ENCODE peak calls at places on chromosome 15, in ten cellular contexts. V is CD8-positive, alpha-beta T cell; F is cardiac fibroblast; E is WTC11; W is NB4; M is HL-60; O is ovary; R is mucosa of descending colon; S is Panc1; B is IMR-90. Q is an unnamed sample.

GRCh38 chr15:66570327-66570726 is 4.5 kb upstream of the LCTL start:
- DNase-seq in F (no peak), O (no peak), E (no peak), V (no peak), S (no peak), W (no peak), M (no peak), R (no peak), B (no peak), Q (no peak)

GRCh38 chr15:90869601-90870353 is 1.4 kb downstream of the FURIN start:
- DNase-seq in S (no peak), B (peak; percentile 84), O (peak; percentile 42), M (peak; percentile 77), E (peak; percentile 69), F (peak; percentile 94), V (peak; percentile 33), W (peak; percentile 98), R (peak; percentile 55), Q (peak; percentile 60)

GRCh38 chr15:69793783-69794451 is 303.8 kb downstream of the TLE3 start:
- DNase-seq in W (no peak), B (no peak), S (no peak), R (no peak), V (no peak), O (no peak), M (no peak), F (no peak), E (no peak), Q (no peak)

GRCh38 chr15:28917791-28918140 is 32.0 kb downstream of the APBA2 start:
- DNase-seq in E (no peak), V (no peak), M (no peak), B (no peak), W (no peak), R (no peak), S (no peak), O (no peak), F (no peak), Q (no peak)

GRCh38 chr15:48463366-48463880 is 132.2 kb downstream of the DUT start:
- DNase-seq in F (no peak), O (no peak), M (no peak), V (no peak), W (no peak), R (no peak), E (no peak), B (no peak), S (no peak), Q (no peak)

GRCh38 chr15:58229297-58229768 is 91.2 kb downstream of the AQP9 start:
- DNase-seq in B (peak; percentile 21), O (no peak), M (no peak), R (no peak), V (no peak), F (no peak), E (no peak), S (no peak), W (no peak), Q (no peak)

GRCh38 chr15:98842192-98842972 is 165.2 kb downstream of the PGPEP1L start:
- DNase-seq in B (peak; percentile 73), R (no peak), O (no peak), F (no peak), E (no peak), W (no peak), S (no peak), M (no peak), V (no peak), Q (no peak)

GRCh38 chr15:57881361-57881760 is 174.8 kb downstream of the POLR2M start:
- DNase-seq in F (no peak), E (no peak), W (no peak), V (no peak), B (no peak), S (no peak), O (no peak), M (no peak), R (no peak), Q (no peak)

GRCh38 chr15:82298520-82298919 is 35.9 kb downstream of the SAXO2 start:
- DNase-seq in W (no peak), E (no peak), O (no peak), S (no peak), R (peak; percentile 19), B (no peak), V (peak; percentile 58), M (no peak), F (no peak), Q (no peak)

GRCh38 chr15:28017423-28017924 is 81.6 kb downstream of the OCA2 start:
- DNase-seq in E (peak; percentile 31), O (no peak), W (peak; percentile 7), B (no peak), V (no peak), F (no peak), M (no peak), R (no peak), S (no peak), Q (no peak)

GRCh38 chr15:77657629-77658238 is 25.0 kb upstream of the LINGO1 start:
- DNase-seq in W (no peak), M (no peak), O (no peak), B (no peak), F (no peak), R (no peak), V (no peak), S (no peak), E (no peak), Q (no peak)

GRCh38 chr15:77654975-77655374 is 22.3 kb upstream of the LINGO1 start:
- DNase-seq in S (no peak), E (peak; percentile 76), F (no peak), O (no peak), B (no peak), M (peak; percentile 31), W (peak; percentile 40), V (no peak), R (peak; percentile 74), Q (peak; percentile 40)

GRCh38 chr15:77656294-77656693 is 23.6 kb upstream of the LINGO1 start:
- DNase-seq in S (no peak), W (peak; percentile 47), V (no peak), E (no peak), O (no peak), B (no peak), F (no peak), R (no peak), M (peak; percentile 54), Q (no peak)

GRCh38 chr15:77664428-77664827 is 31.7 kb upstream of the LINGO1 start:
- DNase-seq in V (no peak), F (no peak), B (no peak), W (no peak), M (no peak), O (no peak), S (no peak), E (no peak), R (no peak), Q (no peak)

GRCh38 chr15:77659350-77660321 is 26.9 kb upstream of the LINGO1 start:
- DNase-seq in V (no peak), O (peak; percentile 50), F (peak; percentile 63), W (peak; percentile 73), M (peak; percentile 48), B (peak; percentile 25), S (no peak), E (peak; percentile 77), R (peak; percentile 90), Q (peak; percentile 76)
- TF ChIP-seq CTCF in V (no peak), O (no peak), F (peak; percentile 57), W (peak; percentile 61), M (no peak), B (peak; percentile 32), S (peak; percentile 87), E (no peak), R (peak; percentile 54), Q (peak; percentile 53)

GRCh38 chr15:96701443-96701842 is 370.9 kb downstream of the NR2F2 start:
- DNase-seq in S (no peak), B (no peak), F (no peak), M (no peak), O (no peak), V (no peak), W (no peak), R (no peak), E (no peak), Q (no peak)

GRCh38 chr15:96699871-96700401 is 369.4 kb downstream of the NR2F2 start:
- DNase-seq in F (no peak), W (no peak), S (no peak), E (peak; percentile 64), M (no peak), O (no peak), V (no peak), R (no peak), B (no peak), Q (no peak)

GRCh38 chr15:96703087-96703486 is 372.6 kb downstream of the NR2F2 start:
- DNase-seq in B (no peak), E (no peak), S (no peak), M (no peak), F (no peak), V (no peak), W (no peak), R (no peak), O (no peak), Q (no peak)

GRCh38 chr15:96703794-96704550 is 373.5 kb downstream of the NR2F2 start:
- DNase-seq in O (no peak), M (peak; percentile 7), W (peak; percentile 21), S (no peak), F (no peak), B (no peak), R (no peak), E (no peak), V (no peak), Q (no peak)

DNA sequence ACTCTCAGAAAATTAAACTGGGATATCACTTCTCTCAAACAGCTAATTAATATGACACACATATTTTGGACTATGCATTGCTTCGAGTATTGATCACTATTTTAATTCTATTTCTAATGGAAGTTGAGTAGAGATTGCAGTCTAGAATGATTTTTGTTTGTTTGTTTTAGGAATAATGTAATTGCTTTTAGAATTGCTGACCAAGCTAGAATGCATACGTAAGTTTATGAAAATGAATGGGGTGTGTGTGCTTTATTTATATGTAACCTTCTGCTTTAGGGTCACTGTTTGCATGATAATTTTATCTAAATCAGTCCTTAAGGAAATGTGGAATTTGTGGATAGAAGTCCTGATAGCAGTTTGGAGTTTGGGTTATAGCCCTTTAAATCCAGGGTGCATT is 371.4 kb downstream of the NR2F2 start:
- DNase-seq in E (no peak), B (no peak), W (no peak), F (no peak), O (no peak), S (no peak), R (no peak), V (no peak), M (no peak), Q (no peak)
- TF ChIP-seq CTCF in E (no peak), B (no peak), W (no peak), F (no peak), O (no peak), S (no peak), R (no peak), V (no peak), M (no peak), Q (no peak)

DNA sequence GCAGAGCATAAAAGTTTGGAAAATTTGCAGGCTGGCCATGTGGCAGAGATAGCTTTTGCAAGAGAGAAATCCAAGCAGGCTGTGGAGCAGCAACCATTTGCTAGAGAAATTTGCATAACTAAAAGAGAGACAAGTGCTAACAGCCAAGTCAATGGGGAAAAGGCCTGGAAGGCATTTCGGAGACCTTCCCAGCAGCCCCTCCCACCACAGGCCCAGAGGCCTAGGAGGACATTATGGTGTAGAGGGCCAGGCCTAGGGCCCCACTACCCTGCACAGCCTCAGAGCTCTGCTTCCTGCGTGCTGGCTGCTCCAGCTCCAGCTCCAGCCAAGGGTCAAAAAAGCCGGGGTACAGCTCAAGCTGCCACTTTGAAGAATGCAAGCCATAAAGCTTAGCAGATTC is 82.7 kb downstream of the MYO5A start:
- DNase-seq in W (no peak), O (no peak), F (no peak), M (no peak), B (no peak), R (no peak), S (no peak), E (peak; percentile 29), V (no peak), Q (no peak)
- TF ChIP-seq CTCF in W (no peak), O (no peak), F (no peak), M (no peak), B (no peak), R (no peak), S (no peak), E (no peak), V (no peak), Q (no peak)

GRCh38 chr15:75809986-75810750 is 33.1 kb upstream of the UBE2Q2 start:
- DNase-seq in S (peak; percentile 20), B (no peak), V (no peak), O (no peak), F (peak; percentile 52), W (peak; percentile 61), R (peak; percentile 33), M (peak; percentile 34), E (peak; percentile 60), Q (no peak)
- TF ChIP-seq CTCF in S (peak; percentile 76), B (peak; percentile 45), V (no peak), O (no peak), F (peak; percentile 56), W (peak; percentile 57), R (no peak), M (peak; percentile 33), E (no peak), Q (no peak)

Q was measured in nephron progenitor cell.